ENCODE peak calls at places on chromosomes 3 and 15, in seven cellular contexts. Z is activated T-helper 1 cell treated with anti-CD3 and anti-CD28 coated beads, Interleukin-12 subunit alpha, Interleukin-12 subunit beta, Interleukin-2, Interleukin-4 antibody, amounts not matched to agents 30 ng/mL and 10 ng/mL and 1 ng/mL, durations not matched to agents 14 hours and 24 hours and 36 hours; B is fibroblast of the conjunctiva; G is IMR-90; K is COLO829; S is Karpas-422; R is psoas muscle. A is an unnamed sample.

GRCh38 chr3:30199855-30200254 is 406.5 kb upstream of the TGFBR2 start:
- DNase-seq in Z (no peak), B (no peak), G (no peak), K (no peak), S (no peak), R (no peak), A (no peak)

GRCh38 chr15:76433798-76434400 is 97.3 kb downstream of the ISL2 start:
- DNase-seq in Z (no peak), B (no peak), G (peak; percentile 9), K (no peak), S (no peak), R (no peak), A (no peak)

GRCh38 chr3:140078940-140079339 is 144.0 kb downstream of the CLSTN2 start:
- DNase-seq in Z (no peak), B (no peak), G (no peak), K (no peak), S (no peak), R (no peak), A (no peak)

GRCh38 chr15:40063563-40064011 is 24.6 kb upstream of the SRP14 start:
- DNase-seq in Z (no peak), B (peak; percentile 72), G (peak; percentile 50), K (no peak), S (no peak), R (peak; percentile 69), A (peak; percentile 77)

GRCh38 chr3:75341324-75342067 is 322.6 kb upstream of the FRG2C start:
- DNase-seq in Z (no peak), B (no peak), G (no peak), K (peak; percentile 76), S (peak; percentile 44), R (no peak), A (no peak)

GRCh38 chr3:10041034-10041433 is 14.8 kb downstream of the FANCD2 start:
- DNase-seq in Z (no peak), B (no peak), G (no peak), K (no peak), S (no peak), R (no peak), A (peak; percentile 5)

GRCh38 chr3:54188176-54188791 is 65.9 kb downstream of the CACNA2D3 start:
- DNase-seq in Z (peak; percentile 2), B (peak; percentile 9), G (peak; percentile 34), K (peak; percentile 78), S (peak; percentile 82), R (peak; percentile 14), A (peak; percentile 56)

GRCh38 chr3:134106580-134106979 is 76.9 kb upstream of the SLCO2A1 start:
- DNase-seq in Z (no peak), B (no peak), G (no peak), K (no peak), S (no peak), R (no peak), A (no peak)

GRCh38 chr3:13073042-13073906 is at the start of gene IQSEC1:
- DNase-seq in Z (peak; percentile 71), B (no peak), G (peak; percentile 7), K (no peak), S (peak; percentile 90), R (peak; percentile 68), A (no peak)

GRCh38 chr3:51712511-51712931 is 5.7 kb downstream of the GRM2 start:
- DNase-seq in Z (no peak), B (no peak), G (no peak), K (no peak), S (no peak), R (no peak), A (no peak)

GRCh38 chr3:112043621-112044201 is 9.2 kb downstream of the TMPRSS7 start:
- DNase-seq in Z (peak; percentile 29), B (peak; percentile 67), G (peak; percentile 79), K (peak; percentile 77), S (peak; percentile 91), R (no peak), A (peak; percentile 57)

GRCh38 chr15:25790003-25790660 is 73.0 kb downstream of the ATP10A start:
- DNase-seq in Z (peak; percentile 33), B (peak; percentile 81), G (peak; percentile 90), K (no peak), S (no peak), R (peak; percentile 65), A (peak; percentile 95)

GRCh38 chr3:142236173-142236572 is 10.8 kb upstream of the GK5 start:
- DNase-seq in Z (no peak), B (no peak), G (no peak), K (no peak), S (no peak), R (no peak), A (no peak)

GRCh38 chr3:55486101-55486856 is 827 bp downstream of the WNT5A start:
- DNase-seq in Z (no peak), B (no peak), G (peak; percentile 79), K (no peak), S (peak; percentile 95), R (peak; percentile 75), A (peak; percentile 82)

GRCh38 chr3:64329037-64329436 is 103.8 kb upstream of the PRICKLE2 start:
- DNase-seq in Z (no peak), B (no peak), G (no peak), K (no peak), S (peak; percentile 41), R (no peak), A (no peak)

GRCh38 chr3:54777141-54777540 is 150.7 kb downstream of the LRTM1 start:
- DNase-seq in Z (no peak), B (no peak), G (no peak), K (no peak), S (no peak), R (no peak), A (no peak)

GRCh38 chr3:132016061-132017041 is 18.5 kb downstream of the CPNE4 start:
- DNase-seq in Z (no peak), B (no peak), G (no peak), K (no peak), S (no peak), R (no peak), A (no peak)

GRCh38 chr3:169914321-169914720 is 2.9 kb downstream of the SAMD7 start:
- DNase-seq in Z (no peak), B (peak; percentile 1), G (peak; percentile 22), K (peak; percentile 13), S (no peak), R (no peak), A (peak; percentile 37)

GRCh38 chr3:113597611-113598382 is 65.4 kb downstream of the SIDT1 start:
- DNase-seq in Z (no peak), B (no peak), G (no peak), K (no peak), S (no peak), R (no peak), A (no peak)

GRCh38 chr3:42749025-42749752 is 23.9 kb downstream of the CCDC13 start:
- DNase-seq in Z (no peak), B (no peak), G (no peak), K (no peak), S (no peak), R (no peak), A (no peak)

GRCh38 chr15:60076055-60076454 is 71.9 kb downstream of the FOXB1 start:
- DNase-seq in Z (no peak), B (no peak), G (no peak), K (no peak), S (no peak), R (no peak), A (no peak)

GRCh38 chr15:72889545-72889944 is 106.0 kb upstream of the ADPGK start:
- DNase-seq in Z (no peak), B (no peak), G (no peak), K (no peak), S (no peak), R (no peak), A (no peak)

GRCh38 chr3:179738998-179739397 is 86.2 kb downstream of the USP13 start:
- DNase-seq in Z (no peak), B (no peak), G (no peak), K (no peak), S (no peak), R (no peak), A (no peak)

GRCh38 chr15:45138814-45139765 is 9.3 kb downstream of the DUOX1 start:
- DNase-seq in Z (no peak), B (no peak), G (no peak), K (no peak), S (no peak), R (no peak), A (no peak)

GRCh38 chr3:56790016-56790950 is 11.5 kb downstream of the ARHGEF3 start:
- DNase-seq in Z (peak; percentile 35), B (no peak), G (no peak), K (no peak), S (no peak), R (no peak), A (no peak)

GRCh38 chr3:58135712-58136543 is 74.8 kb downstream of the DNASE1L3 start:
- DNase-seq in Z (no peak), B (no peak), G (no peak), K (no peak), S (no peak), R (no peak), A (no peak)

A was measured in foreskin fibroblast.